ENCODE peak calls at places on chromosomes 6 and 20, in seven cellular contexts. H is ovary, A is cardiac muscle cell, D is fibroblast of the aortic adventitia, U is choroid plexus epithelial cell, S is nephron progenitor cell, X is fibroblast of mammary gland. C is an unnamed sample.
A peak's percentile ranks its signal among the peaks of the same experiment; 100 is the strongest.

GRCh38 chr20:47276856-47277541 is 79.5 kb downstream of the ZMYND8 start:
- DNase-seq in A (peak; percentile 86), U (peak; percentile 53), S (no peak), X (peak; percentile 91), H (peak; percentile 65), D (peak; percentile 74), C (no peak)

GRCh38 chr6:6684365-6684833 is 95.9 kb downstream of the LY86 start:
- DNase-seq in A (no peak), S (no peak), X (no peak), H (no peak), U (no peak), D (no peak), C (peak; percentile 85)

GRCh38 chr6:152170702-152171667 is 363.5 kb downstream of the ESR1 start:
- DNase-seq in A (peak; percentile 93), H (no peak), D (peak; percentile 77), U (peak; percentile 84), X (no peak), S (no peak), C (peak; percentile 62)

GRCh38 chr6:139708342-139709199 is 334.1 kb upstream of the CITED2 start:
- DNase-seq in H (no peak), S (no peak), U (peak; percentile 91), X (peak; percentile 59), A (peak; percentile 88), D (peak; percentile 92), C (no peak)

GRCh38 chr6:115945306-115945705 is 115.4 kb downstream of the FRK start:
- DNase-seq in S (no peak), X (no peak), A (peak; percentile 75), U (no peak), D (peak; percentile 3), H (no peak), C (no peak)

GRCh38 chr6:160733045-160733646 is 31.1 kb downstream of the PLG start:
- DNase-seq in A (peak; percentile 71), S (peak; percentile 53), X (peak; percentile 56), H (peak; percentile 30), U (peak; percentile 62), D (peak; percentile 48), C (peak; percentile 52)

GRCh38 chr20:47857994-47858557 is 72.8 kb upstream of the SULF2 start:
- DNase-seq in A (peak; percentile 47), U (no peak), X (peak; percentile 15), S (no peak), H (no peak), D (peak; percentile 18), C (no peak)

GRCh38 chr20:23654722-23655121 is 17.0 kb upstream of the CST3 start:
- DNase-seq in D (no peak), X (no peak), S (no peak), U (no peak), A (no peak), H (no peak), C (no peak)

GRCh38 chr6:168983925-168984324 is 269.7 kb downstream of the THBS2 start:
- DNase-seq in X (no peak), U (no peak), S (no peak), A (no peak), D (no peak), H (no peak), C (no peak)

GRCh38 chr6:51531623-51532022 is 555.8 kb downstream of the PKHD1 start:
- DNase-seq in A (no peak), U (no peak), D (no peak), X (no peak), H (no peak), S (no peak), C (no peak)

GRCh38 chr20:17273711-17274110 is 46.9 kb downstream of the PCSK2 start:
- DNase-seq in D (no peak), H (no peak), X (no peak), S (no peak), U (no peak), A (no peak), C (no peak)

GRCh38 chr20:47810686-47811347 is 25.5 kb upstream of the SULF2 start:
- DNase-seq in X (no peak), H (no peak), U (no peak), A (no peak), S (no peak), D (no peak), C (no peak)

DNA sequence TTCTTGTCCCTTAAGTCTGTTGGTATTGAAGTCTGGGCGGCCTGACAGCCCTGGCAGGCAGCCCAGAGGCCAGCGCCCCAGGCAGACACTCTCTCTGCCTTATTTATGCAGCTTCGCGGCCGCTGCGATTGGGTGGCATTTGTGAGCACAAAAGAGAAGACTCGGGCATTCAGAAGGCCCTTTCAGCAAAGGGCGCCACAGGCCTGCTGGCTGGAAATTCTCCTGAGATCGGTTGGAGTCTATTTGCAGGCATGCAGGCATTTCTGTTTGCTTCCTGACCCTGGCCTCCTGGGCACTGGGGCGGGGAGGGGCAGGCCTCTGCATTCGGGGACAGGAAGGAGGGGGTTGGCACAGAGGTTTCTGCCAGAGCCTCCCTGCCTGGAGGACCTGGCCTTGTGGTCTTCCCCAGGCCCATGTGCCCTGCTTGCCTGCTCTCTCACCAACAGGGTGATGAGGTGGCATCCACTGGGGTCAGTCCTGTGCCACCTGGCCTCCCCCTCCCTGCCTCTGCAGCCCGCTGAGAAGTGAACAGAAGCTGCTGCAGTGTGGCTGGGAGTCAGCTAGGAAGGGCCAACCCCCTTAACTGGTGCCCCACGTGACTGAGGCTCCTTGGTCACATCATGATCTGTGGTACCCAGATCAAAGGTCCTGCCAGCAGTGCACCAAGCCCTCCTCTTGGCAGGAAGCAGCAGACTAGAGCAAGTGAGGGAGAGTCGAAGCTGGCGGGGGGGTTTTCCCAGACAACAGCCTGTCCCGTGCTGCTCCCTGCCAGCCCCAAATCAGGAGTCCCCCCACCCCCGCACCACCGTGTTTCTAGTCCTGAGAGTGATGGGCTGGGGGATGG is 16.6 kb upstream of the CCDC167 start:
- DNase-seq in U (no peak), A (no peak), D (no peak), X (no peak), H (no peak), S (no peak), C (peak; percentile 82)
- TF ChIP-seq CTCF in U (no peak), A (no peak), D (no peak), X (no peak), H (no peak), S (no peak), C (no peak)

DNA sequence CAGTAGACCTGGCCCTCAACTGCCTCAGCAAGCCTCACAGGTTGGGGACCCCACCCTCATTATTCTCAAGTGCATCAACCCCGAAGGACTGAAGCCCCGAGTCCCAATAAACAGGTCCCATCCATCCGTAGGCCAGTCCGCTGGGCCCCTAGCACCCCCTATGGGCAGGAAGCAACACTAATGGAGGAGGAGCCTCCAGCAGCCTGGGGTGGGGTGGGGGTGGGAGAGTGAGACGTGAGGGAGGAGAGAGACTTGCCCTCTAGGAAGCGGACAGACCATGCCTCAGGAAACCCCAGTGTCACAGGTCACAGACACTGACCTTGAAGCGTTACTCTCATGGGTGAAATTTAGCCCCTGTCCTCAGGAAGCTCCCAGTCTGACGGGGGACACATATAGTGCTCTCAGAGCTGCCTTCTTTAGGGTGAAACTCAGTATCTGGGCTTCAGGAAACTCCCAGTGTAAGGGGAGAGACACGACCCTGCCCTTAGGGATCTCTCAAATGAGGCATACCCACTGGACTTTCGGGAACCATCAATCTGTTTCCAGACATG is 125.9 kb downstream of the MRPL14 start:
- DNase-seq in D (no peak), H (no peak), X (no peak), U (peak; percentile 40), S (no peak), A (peak; percentile 44), C (peak; percentile 81)
- TF ChIP-seq CTCF in D (peak; percentile 42), H (no peak), X (peak; percentile 41), U (peak; percentile 67), S (no peak), A (peak; percentile 47), C (peak; percentile 47)

GRCh38 chr20:1752045-1752444 is 94.5 kb upstream of the SIRPG start:
- DNase-seq in D (no peak), X (no peak), H (no peak), A (no peak), U (no peak), S (no peak), C (no peak)
- TF ChIP-seq CTCF in D (no peak), X (no peak), H (no peak), A (no peak), U (no peak), S (no peak), C (no peak)

GRCh38 chr6:132872923-132873322 is 58.6 kb downstream of the RPS12 start:
- DNase-seq in U (no peak), D (no peak), A (no peak), H (no peak), X (no peak), S (no peak), C (peak; percentile 57)

GRCh38 chr6:132867055-132867454 is 52.7 kb downstream of the RPS12 start:
- DNase-seq in A (peak; percentile 46), X (no peak), D (peak; percentile 1), H (no peak), S (no peak), U (peak; percentile 54), C (no peak)

GRCh38 chr6:132863895-132864294 is 49.5 kb downstream of the RPS12 start:
- DNase-seq in A (no peak), U (no peak), H (no peak), D (no peak), X (no peak), S (no peak), C (no peak)

GRCh38 chr6:132865364-132865763 is 51.0 kb downstream of the RPS12 start:
- DNase-seq in A (no peak), H (no peak), S (no peak), U (no peak), D (no peak), X (no peak), C (peak; percentile 25)

DNA sequence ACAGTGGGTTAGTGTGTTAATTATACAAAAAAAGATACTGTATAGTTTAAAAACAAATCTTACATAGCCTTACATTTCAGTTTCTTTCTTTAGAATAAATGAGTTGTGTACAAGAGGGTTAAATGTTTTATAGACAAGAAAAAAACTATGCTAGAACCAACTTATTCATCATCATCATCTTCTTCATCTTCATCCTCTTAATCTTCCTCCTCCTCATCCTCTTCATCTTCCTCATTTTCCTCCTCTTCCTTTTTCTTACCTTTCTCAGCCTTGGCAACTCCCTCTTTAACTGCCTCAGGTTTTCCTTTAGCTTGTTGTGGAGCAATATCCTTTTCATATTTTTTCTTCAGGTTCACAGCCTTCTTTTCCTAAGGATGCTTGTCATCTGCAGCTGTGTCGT is 53.7 kb downstream of the RPS12 start:
- DNase-seq in S (no peak), D (no peak), X (no peak), A (no peak), H (no peak), U (no peak), C (no peak)
- TF ChIP-seq CTCF in S (no peak), D (no peak), X (no peak), A (no peak), H (no peak), U (no peak), C (no peak)